ENCODE peak calls at places on chromosomes 2 and 18, in five cellular contexts. Q, G, L, Z and V are unnamed samples.

GRCh38 chr2:241456546-241456945 is 51.8 kb downstream of the STK25 start:
- DNase-seq in Q (no peak), G (no peak), L (no peak), Z (no peak), V (no peak)

GRCh38 chr2:163771596-163771995 is 35.8 kb upstream of the FIGN start:
- DNase-seq in Q (no peak), G (no peak), L (no peak), Z (no peak), V (peak; percentile 52)

GRCh38 chr18:58937204-58937603 is 72.5 kb downstream of the ZNF532 start:
- DNase-seq in Q (peak; percentile 70), G (no peak), L (no peak), Z (no peak), V (no peak)

GRCh38 chr18:52499018-52499417 is 159.0 kb downstream of the DCC start:
- DNase-seq in Q (no peak), G (no peak), L (no peak), Z (peak; percentile 2), V (peak; percentile 18)

GRCh38 chr2:30786923-30787685 is 20.1 kb downstream of the CAPN13 start:
- DNase-seq in Q (no peak), G (no peak), L (no peak), Z (no peak), V (no peak)

GRCh38 chr18:13287372-13287771 is 68.8 kb downstream of the LDLRAD4 start:
- DNase-seq in Q (no peak), G (no peak), L (no peak), Z (no peak), V (no peak)

GRCh38 chr18:36464126-36464651 is 166.7 kb downstream of the FHOD3 start:
- DNase-seq in Q (peak; percentile 28), G (no peak), L (no peak), Z (peak; percentile 33), V (no peak)

GRCh38 chr2:241309684-241310117 is 5.8 kb downstream of the HDLBP start:
- DNase-seq in Q (peak; percentile 61), G (no peak), L (peak; percentile 74), Z (no peak), V (no peak)

GRCh38 chr18:79872852-79873444 is 75.2 kb downstream of the KCNG2 start:
- DNase-seq in Q (no peak), G (no peak), L (no peak), Z (no peak), V (no peak)

GRCh38 chr2:183665403-183665802 is 541.2 kb downstream of the NUP35 start:
- DNase-seq in Q (no peak), G (no peak), L (no peak), Z (no peak), V (no peak)

GRCh38 chr2:191929288-191929687 is 82.4 kb upstream of the CAVIN2 start:
- DNase-seq in Q (no peak), G (no peak), L (no peak), Z (no peak), V (no peak)

GRCh38 chr2:11129598-11130449 is 25.4 kb upstream of the SLC66A3 start:
- DNase-seq in Q (no peak), G (peak; percentile 93), L (no peak), Z (peak; percentile 62), V (peak; percentile 74)

GRCh38 chr2:172555522-172556283 is at the start of gene PDK1:
- DNase-seq in Q (peak; percentile 87), G (peak; percentile 97), L (peak; percentile 54), Z (peak; percentile 83), V (peak; percentile 87)

GRCh38 chr2:189412330-189412953 is 28.8 kb upstream of the WDR75 start:
- DNase-seq in Q (peak; percentile 74), G (peak; percentile 22), L (no peak), Z (peak; percentile 39), V (peak; percentile 53)
- TF ChIP-seq BHLHE40 in Q (no peak), G (no peak), L (no peak), Z (no peak), V (no peak)

DNA sequence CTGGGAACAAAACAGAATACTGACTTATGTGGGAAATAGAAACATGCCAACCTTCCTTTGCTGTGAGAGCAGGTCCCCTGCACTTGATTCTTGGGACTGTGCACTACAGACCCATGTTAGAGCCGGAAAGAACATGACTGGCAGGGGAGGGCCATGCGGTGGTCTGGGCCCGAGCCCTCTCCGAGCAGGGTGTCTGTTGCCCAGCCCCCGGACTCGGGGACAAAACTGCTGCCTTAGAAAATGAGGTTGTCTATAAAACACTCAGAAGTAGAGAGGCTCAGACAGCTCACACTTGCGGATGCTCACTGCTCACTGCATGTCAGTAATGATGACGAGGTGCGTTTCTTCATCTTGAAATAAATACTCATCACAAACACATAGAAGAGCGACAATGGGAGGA is 270.7 kb upstream of the HDAC4 start:
- DNase-seq in Q (no peak), G (no peak), L (no peak), Z (no peak), V (no peak)
- TF ChIP-seq SMC3 in Q (no peak), G (no peak), L (no peak), Z (no peak), V (no peak)

GRCh38 chr2:19256239-19256638 is 102.2 kb downstream of the OSR1 start:
- DNase-seq in Q (peak; percentile 98), G (no peak), L (no peak), Z (no peak), V (peak; percentile 19)
- TF ChIP-seq BHLHE40 in Q (peak; percentile 64), G (no peak), L (no peak), Z (no peak), V (no peak)

GRCh38 chr18:9615973-9616559 is 1.7 kb upstream of the PPP4R1 start:
- DNase-seq in Q (peak; percentile 59), G (no peak), L (no peak), Z (no peak), V (no peak)

GRCh38 chr18:9619056-9619455 is 4.7 kb upstream of the PPP4R1 start:
- DNase-seq in Q (no peak), G (no peak), L (no peak), Z (no peak), V (no peak)

GRCh38 chr18:9619990-9620389 is 5.6 kb upstream of the PPP4R1 start:
- DNase-seq in Q (peak; percentile 36), G (no peak), L (no peak), Z (no peak), V (no peak)

GRCh38 chr18:9617006-9617542 is 2.7 kb upstream of the PPP4R1 start:
- DNase-seq in Q (no peak), G (no peak), L (no peak), Z (no peak), V (no peak)

DNA sequence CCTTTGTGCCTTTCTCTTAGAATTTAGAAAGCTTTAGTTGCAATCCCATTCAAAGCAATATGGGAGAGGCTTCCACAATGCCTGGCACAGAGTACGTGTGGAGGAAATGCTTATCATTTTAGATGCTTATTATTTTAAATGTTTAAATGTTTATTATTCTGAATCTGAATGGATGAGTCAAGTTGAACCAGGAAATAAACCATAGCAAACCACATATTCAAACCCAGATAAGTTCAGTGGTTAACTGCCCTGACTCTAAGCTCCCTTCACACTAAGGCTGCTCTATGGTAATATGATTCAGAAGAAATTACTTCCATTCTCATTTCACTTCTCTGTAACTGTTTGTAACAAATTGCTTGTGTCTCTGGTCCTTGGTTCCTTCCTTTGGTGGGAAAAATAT is 5.2 kb upstream of the PPP4R1 start:
- DNase-seq in Q (peak; percentile 92), G (no peak), L (no peak), Z (no peak), V (no peak)
- TF ChIP-seq SMC3 in Q (no peak), G (no peak), L (no peak), Z (no peak), V (no peak)

GRCh38 chr2:155205201-155205600 is 506.7 kb downstream of the KCNJ3 start:
- DNase-seq in Q (no peak), G (no peak), L (no peak), Z (no peak), V (no peak)

GRCh38 chr2:155203187-155203586 is 504.7 kb downstream of the KCNJ3 start:
- DNase-seq in Q (no peak), G (no peak), L (no peak), Z (no peak), V (no peak)
- TF ChIP-seq BHLHE40 in Q (no peak), G (no peak), L (no peak), Z (no peak), V (no peak)

DNA sequence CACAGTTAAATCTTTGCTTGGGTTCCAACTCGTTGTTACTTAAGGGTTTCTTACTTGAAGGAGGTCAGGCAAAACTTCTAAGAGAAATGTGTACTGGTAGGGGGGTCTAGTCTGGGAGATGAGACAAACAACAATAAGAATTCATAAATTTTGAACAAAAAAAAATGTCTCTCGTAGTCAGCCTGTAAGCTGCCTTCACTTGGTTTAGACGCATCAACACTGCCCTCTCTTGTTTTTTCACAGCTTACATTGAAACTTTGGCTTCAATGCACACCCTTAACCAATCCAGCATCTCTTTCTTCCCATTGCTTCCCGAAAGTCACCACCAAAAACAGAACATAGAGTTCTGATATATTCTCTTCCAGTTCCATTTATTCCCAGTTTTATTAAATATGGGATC is 576.4 kb upstream of the PIK3C3 start:
- DNase-seq in Q (peak; percentile 70), G (no peak), L (no peak), Z (no peak), V (no peak)
- TF ChIP-seq SMC3 in Q (peak; percentile 64), G (no peak), L (no peak), Z (no peak), V (no peak)

DNA sequence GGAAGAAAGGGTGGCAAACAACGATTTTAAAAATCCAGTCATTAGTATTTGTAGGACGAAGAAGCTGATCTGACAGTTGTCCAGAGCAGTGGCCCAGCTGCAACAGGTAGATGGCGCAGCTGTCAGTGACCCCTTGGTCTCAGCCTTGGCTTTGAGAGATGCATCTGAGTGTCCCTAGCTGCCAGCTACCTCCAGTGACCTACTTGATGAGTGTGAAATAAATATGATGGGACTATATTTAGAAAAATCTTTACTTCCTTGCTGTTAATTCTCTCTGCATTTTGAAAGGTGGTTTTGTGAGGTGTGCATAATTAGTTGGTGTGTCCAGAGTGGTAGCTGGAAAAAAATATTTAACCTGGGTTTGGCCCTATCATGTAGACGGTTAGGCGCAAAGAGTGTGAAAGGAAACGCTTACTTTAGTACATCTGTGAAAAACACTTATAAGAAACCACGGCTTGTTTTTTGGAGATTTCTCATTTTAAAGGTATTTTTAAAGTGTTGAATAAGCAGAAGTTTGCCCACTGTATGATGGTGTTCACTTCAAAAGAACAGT is 962 bp downstream of the INPP1 start:
- DNase-seq in Q (no peak), G (no peak), L (no peak), Z (peak; percentile 75), V (peak; percentile 71)
- TF ChIP-seq BHLHE40 in Q (no peak), G (no peak), L (no peak), Z (no peak), V (no peak)

DNA sequence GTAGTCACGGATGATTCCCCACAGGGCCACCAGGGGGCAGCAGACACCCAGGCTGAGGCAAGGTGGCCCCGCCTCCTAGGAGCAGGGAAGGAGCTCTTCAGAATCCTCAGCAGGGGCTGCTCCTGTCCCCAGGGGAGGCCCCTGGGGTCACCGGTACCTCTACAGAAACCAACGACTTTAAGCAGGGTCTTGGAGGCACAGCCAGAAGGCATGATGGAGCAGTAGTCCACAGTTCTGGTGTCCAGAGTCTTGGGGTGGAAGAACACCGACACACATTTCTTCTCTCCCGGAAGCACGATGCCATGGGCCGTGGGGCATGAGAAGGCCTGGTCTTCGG is 11.5 kb downstream of the CFAP65 start:
- DNase-seq in Q (peak; percentile 63), G (peak; percentile 81), L (no peak), Z (peak; percentile 73), V (peak; percentile 80)
- TF ChIP-seq SMC3 in Q (peak; percentile 93), G (peak; percentile 83), L (peak; percentile 80), Z (peak; percentile 79), V (peak; percentile 84)